ENCODE peak calls at places on chromosome 2, in eight cellular contexts. One of them, this sample, is unnamed.

GRCh38 chr2:45380131-45380836 is 230.8 kb downstream of the SRBD1 start:
- DNase-seq in COLO829: no peak
- DNase-seq in H54: peak; percentile 32
- DNase-seq in ureter: no peak
- DNase-seq in kidney epithelial cell: peak; percentile 88
- DNase-seq in stimulated activated CD8-positive, alpha-beta memory T cell treated with anti-CD3 and anti-CD28 coated beads, Interleukin-15, amount 100 ng/mL, for 1 hour: no peak
- DNase-seq in heart left ventricle: no peak
- DNase-seq in spleen: no peak
- DNase-seq in this sample: no peak

GRCh38 chr2:55839182-55839819 is 84.3 kb downstream of the EFEMP1 start:
- DNase-seq in ureter: no peak
- DNase-seq in spleen: no peak
- DNase-seq in kidney epithelial cell: no peak
- DNase-seq in COLO829: no peak
- DNase-seq in H54: no peak
- DNase-seq in stimulated activated CD8-positive, alpha-beta memory T cell treated with anti-CD3 and anti-CD28 coated beads, Interleukin-15, amount 100 ng/mL, for 1 hour: no peak
- DNase-seq in heart left ventricle: no peak
- DNase-seq in this sample: no peak

GRCh38 chr2:164515030-164515429 is 106.3 kb downstream of the GRB14 start:
- DNase-seq in stimulated activated CD8-positive, alpha-beta memory T cell treated with anti-CD3 and anti-CD28 coated beads, Interleukin-15, amount 100 ng/mL, for 1 hour: no peak
- DNase-seq in kidney epithelial cell: no peak
- DNase-seq in ureter: no peak
- DNase-seq in COLO829: no peak
- DNase-seq in heart left ventricle: no peak
- DNase-seq in H54: no peak
- DNase-seq in spleen: no peak
- DNase-seq in this sample: no peak

GRCh38 chr2:240425697-240426096 is 9.8 kb upstream of the GPC1 start:
- DNase-seq in kidney epithelial cell: no peak
- DNase-seq in COLO829: no peak
- DNase-seq in heart left ventricle: no peak
- DNase-seq in ureter: peak; percentile 27
- DNase-seq in H54: no peak
- DNase-seq in stimulated activated CD8-positive, alpha-beta memory T cell treated with anti-CD3 and anti-CD28 coated beads, Interleukin-15, amount 100 ng/mL, for 1 hour: no peak
- DNase-seq in spleen: no peak
- DNase-seq in this sample: no peak

GRCh38 chr2:58638256-58638795 is 397.2 kb upstream of the FANCL start:
- DNase-seq in ureter: no peak
- DNase-seq in stimulated activated CD8-positive, alpha-beta memory T cell treated with anti-CD3 and anti-CD28 coated beads, Interleukin-15, amount 100 ng/mL, for 1 hour: no peak
- DNase-seq in COLO829: no peak
- DNase-seq in spleen: no peak
- DNase-seq in kidney epithelial cell: no peak
- DNase-seq in H54: no peak
- DNase-seq in heart left ventricle: no peak
- DNase-seq in this sample: no peak

GRCh38 chr2:119545076-119545475 is 827 bp downstream of the CFAP221 start:
- DNase-seq in H54: no peak
- DNase-seq in heart left ventricle: no peak
- DNase-seq in kidney epithelial cell: peak; percentile 45
- DNase-seq in ureter: no peak
- DNase-seq in spleen: no peak
- DNase-seq in stimulated activated CD8-positive, alpha-beta memory T cell treated with anti-CD3 and anti-CD28 coated beads, Interleukin-15, amount 100 ng/mL, for 1 hour: no peak
- DNase-seq in COLO829: no peak
- DNase-seq in this sample: no peak

GRCh38 chr2:95695613-95696012 is 103.8 kb downstream of the TRIM43 start:
- DNase-seq in ureter: peak; percentile 71
- DNase-seq in H54: no peak
- DNase-seq in heart left ventricle: peak; percentile 81
- DNase-seq in COLO829: no peak
- DNase-seq in stimulated activated CD8-positive, alpha-beta memory T cell treated with anti-CD3 and anti-CD28 coated beads, Interleukin-15, amount 100 ng/mL, for 1 hour: no peak
- DNase-seq in kidney epithelial cell: no peak
- DNase-seq in spleen: no peak
- DNase-seq in this sample: no peak

GRCh38 chr2:230690439-230690838 is 22.2 kb upstream of the CAB39 start:
- DNase-seq in kidney epithelial cell: no peak
- DNase-seq in heart left ventricle: no peak
- DNase-seq in spleen: no peak
- DNase-seq in stimulated activated CD8-positive, alpha-beta memory T cell treated with anti-CD3 and anti-CD28 coated beads, Interleukin-15, amount 100 ng/mL, for 1 hour: no peak
- DNase-seq in H54: no peak
- DNase-seq in ureter: no peak
- DNase-seq in COLO829: no peak
- DNase-seq in this sample: no peak

GRCh38 chr2:238119756-238120462 is 18.6 kb upstream of the KLHL30 start:
- DNase-seq in stimulated activated CD8-positive, alpha-beta memory T cell treated with anti-CD3 and anti-CD28 coated beads, Interleukin-15, amount 100 ng/mL, for 1 hour: no peak
- DNase-seq in COLO829: no peak
- DNase-seq in ureter: no peak
- DNase-seq in spleen: peak; percentile 74
- DNase-seq in heart left ventricle: no peak
- DNase-seq in kidney epithelial cell: no peak
- DNase-seq in H54: no peak
- DNase-seq in this sample: no peak

GRCh38 chr2:238459081-238459629 is 32.4 kb downstream of the ASB1 start:
- DNase-seq in heart left ventricle: peak; percentile 76
- DNase-seq in spleen: no peak
- DNase-seq in kidney epithelial cell: no peak
- DNase-seq in ureter: no peak
- DNase-seq in stimulated activated CD8-positive, alpha-beta memory T cell treated with anti-CD3 and anti-CD28 coated beads, Interleukin-15, amount 100 ng/mL, for 1 hour: no peak
- DNase-seq in COLO829: no peak
- DNase-seq in H54: no peak
- DNase-seq in this sample: no peak

GRCh38 chr2:32008811-32009478 is 1.9 kb downstream of the MEMO1 start:
- DNase-seq in spleen: peak; percentile 75
- DNase-seq in ureter: no peak
- DNase-seq in heart left ventricle: no peak
- DNase-seq in COLO829: no peak
- DNase-seq in H54: peak; percentile 15
- DNase-seq in kidney epithelial cell: no peak
- DNase-seq in stimulated activated CD8-positive, alpha-beta memory T cell treated with anti-CD3 and anti-CD28 coated beads, Interleukin-15, amount 100 ng/mL, for 1 hour: no peak
- DNase-seq in this sample: no peak

GRCh38 chr2:239482801-239483712 is 82.2 kb upstream of the HDAC4 start:
- DNase-seq in ureter: no peak
- DNase-seq in kidney epithelial cell: no peak
- DNase-seq in heart left ventricle: no peak
- DNase-seq in COLO829: no peak
- DNase-seq in stimulated activated CD8-positive, alpha-beta memory T cell treated with anti-CD3 and anti-CD28 coated beads, Interleukin-15, amount 100 ng/mL, for 1 hour: no peak
- DNase-seq in spleen: no peak
- DNase-seq in H54: no peak
- DNase-seq in this sample: no peak

GRCh38 chr2:36044389-36044788 is 311.2 kb upstream of the CRIM1 start:
- DNase-seq in stimulated activated CD8-positive, alpha-beta memory T cell treated with anti-CD3 and anti-CD28 coated beads, Interleukin-15, amount 100 ng/mL, for 1 hour: no peak
- DNase-seq in COLO829: no peak
- DNase-seq in heart left ventricle: no peak
- DNase-seq in kidney epithelial cell: no peak
- DNase-seq in H54: no peak
- DNase-seq in ureter: no peak
- DNase-seq in spleen: no peak
- DNase-seq in this sample: no peak

GRCh38 chr2:202529389-202529788 is 105.4 kb upstream of the FAM117B start:
- DNase-seq in heart left ventricle: no peak
- DNase-seq in COLO829: no peak
- DNase-seq in kidney epithelial cell: peak; percentile 5
- DNase-seq in stimulated activated CD8-positive, alpha-beta memory T cell treated with anti-CD3 and anti-CD28 coated beads, Interleukin-15, amount 100 ng/mL, for 1 hour: no peak
- DNase-seq in spleen: no peak
- DNase-seq in H54: no peak
- DNase-seq in ureter: no peak
- DNase-seq in this sample: no peak

GRCh38 chr2:20450201-20451108 is 3.6 kb downstream of the RHOB start:
- DNase-seq in COLO829: no peak
- DNase-seq in spleen: peak; percentile 54
- DNase-seq in heart left ventricle: peak; percentile 86
- DNase-seq in stimulated activated CD8-positive, alpha-beta memory T cell treated with anti-CD3 and anti-CD28 coated beads, Interleukin-15, amount 100 ng/mL, for 1 hour: no peak
- DNase-seq in kidney epithelial cell: no peak
- DNase-seq in ureter: peak; percentile 79
- DNase-seq in H54: no peak
- DNase-seq in this sample: no peak

GRCh38 chr2:163633296-163633695 is 102.5 kb downstream of the FIGN start:
- DNase-seq in heart left ventricle: no peak
- DNase-seq in stimulated activated CD8-positive, alpha-beta memory T cell treated with anti-CD3 and anti-CD28 coated beads, Interleukin-15, amount 100 ng/mL, for 1 hour: no peak
- DNase-seq in ureter: no peak
- DNase-seq in H54: no peak
- DNase-seq in COLO829: no peak
- DNase-seq in spleen: no peak
- DNase-seq in kidney epithelial cell: no peak
- DNase-seq in this sample: no peak

GRCh38 chr2:4354678-4355077 is 651.3 kb downstream of the DCDC2C start:
- DNase-seq in stimulated activated CD8-positive, alpha-beta memory T cell treated with anti-CD3 and anti-CD28 coated beads, Interleukin-15, amount 100 ng/mL, for 1 hour: no peak
- DNase-seq in H54: peak; percentile 18
- DNase-seq in spleen: no peak
- DNase-seq in ureter: no peak
- DNase-seq in COLO829: peak; percentile 33
- DNase-seq in kidney epithelial cell: no peak
- DNase-seq in heart left ventricle: no peak
- DNase-seq in this sample: no peak

GRCh38 chr2:19614066-19614465 is 255.6 kb upstream of the OSR1 start:
- DNase-seq in stimulated activated CD8-positive, alpha-beta memory T cell treated with anti-CD3 and anti-CD28 coated beads, Interleukin-15, amount 100 ng/mL, for 1 hour: no peak
- DNase-seq in spleen: no peak
- DNase-seq in kidney epithelial cell: no peak
- DNase-seq in COLO829: no peak
- DNase-seq in H54: no peak
- DNase-seq in ureter: no peak
- DNase-seq in heart left ventricle: no peak
- DNase-seq in this sample: no peak

GRCh38 chr2:154995332-154995731 is 296.8 kb downstream of the KCNJ3 start:
- DNase-seq in kidney epithelial cell: no peak
- DNase-seq in H54: no peak
- DNase-seq in COLO829: no peak
- DNase-seq in spleen: no peak
- DNase-seq in stimulated activated CD8-positive, alpha-beta memory T cell treated with anti-CD3 and anti-CD28 coated beads, Interleukin-15, amount 100 ng/mL, for 1 hour: no peak
- DNase-seq in heart left ventricle: no peak
- DNase-seq in ureter: no peak
- DNase-seq in this sample: no peak

This sample was measured in HCT116.